ENCODE peak calls at places on chromosomes 2 and 18, in ten cellular contexts. L, D, X, E, O, I, S, Q, G and W are unnamed samples.
A peak's percentile ranks its signal among the peaks of the same experiment; 100 is the strongest.

GRCh38 chr18:68791801-68792200 is 6.1 kb upstream of the CCDC102B start:
- DNase-seq in D (no peak), G (no peak), X (no peak), I (no peak), S (no peak), L (no peak), O (no peak), E (no peak), Q (no peak), W (no peak)

GRCh38 chr2:207073791-207074678 is 91.7 kb downstream of the KLF7 start:
- DNase-seq in I (no peak), L (no peak), X (no peak), G (no peak), D (no peak), O (no peak), E (no peak), S (no peak), Q (peak; percentile 29), W (no peak)

GRCh38 chr18:74541703-74542555 is 7.6 kb downstream of the CNDP1 start:
- DNase-seq in E (no peak), L (no peak), X (peak; percentile 48), Q (no peak), G (no peak), S (no peak), I (no peak), D (no peak), O (peak; percentile 76), W (no peak)

GRCh38 chr2:17892726-17893534 is 14.5 kb downstream of the KCNS3 start:
- DNase-seq in X (peak; percentile 39), G (no peak), I (no peak), O (no peak), E (no peak), D (no peak), S (no peak), Q (no peak), L (no peak), W (no peak)

GRCh38 chr2:222819722-222820333 is 41.0 kb upstream of the ACSL3 start:
- DNase-seq in E (no peak), S (no peak), X (no peak), L (no peak), Q (no peak), O (no peak), G (no peak), I (no peak), D (no peak), W (no peak)

GRCh38 chr18:48497863-48498262 is 41.0 kb upstream of the CTIF start:
- DNase-seq in O (no peak), D (no peak), Q (no peak), X (no peak), I (no peak), S (no peak), G (no peak), E (no peak), L (no peak), W (no peak)

GRCh38 chr2:122478108-122478507 is 722.7 kb downstream of the TSN start:
- DNase-seq in O (no peak), S (no peak), G (no peak), Q (no peak), I (no peak), D (no peak), E (no peak), L (no peak), X (no peak), W (no peak)

GRCh38 chr2:181362561-181362960 is 94.6 kb upstream of the ITGA4 start:
- DNase-seq in X (no peak), Q (no peak), D (no peak), E (no peak), G (no peak), O (no peak), S (no peak), I (no peak), L (no peak), W (no peak)

GRCh38 chr2:224954980-224955379 is 87.3 kb downstream of the DOCK10 start:
- DNase-seq in D (no peak), I (no peak), S (no peak), L (no peak), Q (no peak), X (no peak), E (no peak), O (no peak), G (no peak), W (no peak)

GRCh38 chr2:224956706-224957105 is 85.6 kb downstream of the DOCK10 start:
- DNase-seq in L (no peak), Q (no peak), X (no peak), O (no peak), G (no peak), I (no peak), S (no peak), D (no peak), E (no peak), W (no peak)

GRCh38 chr2:224958873-224959272 is 83.4 kb downstream of the DOCK10 start:
- DNase-seq in I (no peak), O (no peak), X (no peak), G (no peak), S (no peak), Q (no peak), D (no peak), L (no peak), E (no peak), W (no peak)

GRCh38 chr2:224958466-224958857 is 83.8 kb downstream of the DOCK10 start:
- DNase-seq in S (no peak), Q (no peak), I (no peak), G (no peak), D (no peak), O (no peak), E (no peak), X (no peak), L (no peak), W (no peak)

DNA sequence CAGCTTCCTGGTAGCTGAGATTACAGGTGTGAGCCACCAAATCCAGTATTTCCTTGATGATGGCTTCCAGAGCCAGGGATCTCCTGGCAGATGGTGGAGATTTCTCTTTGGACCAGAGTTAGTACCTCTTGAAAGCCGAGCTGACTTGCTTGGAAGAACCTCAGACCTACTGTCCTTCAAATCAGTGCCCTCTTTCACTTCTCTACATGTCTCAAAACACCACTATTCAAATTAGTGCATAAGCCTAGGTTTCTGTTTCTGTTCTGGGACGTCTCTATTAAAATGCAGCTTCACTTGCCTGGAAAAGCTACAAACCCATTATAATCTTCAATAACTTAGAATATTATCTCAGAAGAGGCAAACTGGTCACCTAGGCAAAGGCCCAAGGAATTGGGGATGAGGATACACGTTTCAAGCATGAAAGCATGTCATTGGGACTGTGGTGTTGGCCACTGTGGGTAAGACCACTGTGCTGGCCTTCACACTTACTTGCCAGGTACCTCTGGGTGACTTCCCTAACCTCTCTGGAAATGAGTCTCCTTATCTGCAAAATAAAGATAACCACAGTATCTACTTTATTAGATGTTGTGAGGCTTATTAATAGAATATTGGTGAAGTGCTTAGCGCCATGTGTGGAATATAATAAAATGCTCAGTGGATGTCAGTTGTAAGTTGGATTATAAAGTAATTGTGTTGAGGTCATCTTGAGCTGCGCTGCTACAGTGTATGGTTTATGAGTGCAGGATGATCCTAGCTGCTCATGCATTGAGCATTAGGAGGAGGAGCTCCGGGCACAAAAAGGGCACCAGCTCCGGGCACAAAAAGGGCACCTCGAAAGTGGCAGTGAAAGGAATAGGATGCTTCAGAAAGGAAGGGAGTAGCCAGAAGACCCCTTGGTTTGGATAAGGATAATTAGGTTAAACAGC is 84.5 kb downstream of the DOCK10 start:
- DNase-seq in E (no peak), X (no peak), D (no peak), I (no peak), S (no peak), O (no peak), G (no peak), L (no peak), Q (no peak), W (no peak)
- H3K4me1 ChIP-seq in E (no peaks in the 10 kb centered on the region), X (peaks cover 38% of the 10 kb centered on the region), D (peaks cover 3% of the 10 kb centered on the region), I (no peaks in the 10 kb centered on the region), S (no peaks in the 10 kb centered on the region), O (no peaks in the 10 kb centered on the region), G (peaks cover 22% of the 10 kb centered on the region), L (no peaks in the 10 kb centered on the region), Q (peaks cover 9% of the 10 kb centered on the region), W (no peaks in the 10 kb centered on the region)

GRCh38 chr2:226791056-226791486 is 8.5 kb downstream of the IRS1 start:
- DNase-seq in I (peak; percentile 86), E (no peak), Q (no peak), D (peak; percentile 50), L (no peak), X (peak; percentile 59), G (no peak), S (no peak), O (no peak), W (peak; percentile 55)

GRCh38 chr2:226790436-226790835 is 9.2 kb downstream of the IRS1 start:
- DNase-seq in Q (no peak), E (peak; percentile 28), D (peak; percentile 25), S (no peak), G (no peak), X (no peak), L (no peak), I (no peak), O (no peak), W (no peak)

GRCh38 chr2:226792155-226792871 is 7.3 kb downstream of the IRS1 start:
- DNase-seq in G (no peak), S (no peak), Q (no peak), D (no peak), X (no peak), I (no peak), E (no peak), O (no peak), L (no peak), W (no peak)

GRCh38 chr2:226790006-226790405 is 9.6 kb downstream of the IRS1 start:
- DNase-seq in Q (no peak), X (no peak), I (no peak), S (no peak), O (peak; percentile 25), D (no peak), G (no peak), E (no peak), L (no peak), W (no peak)

DNA sequence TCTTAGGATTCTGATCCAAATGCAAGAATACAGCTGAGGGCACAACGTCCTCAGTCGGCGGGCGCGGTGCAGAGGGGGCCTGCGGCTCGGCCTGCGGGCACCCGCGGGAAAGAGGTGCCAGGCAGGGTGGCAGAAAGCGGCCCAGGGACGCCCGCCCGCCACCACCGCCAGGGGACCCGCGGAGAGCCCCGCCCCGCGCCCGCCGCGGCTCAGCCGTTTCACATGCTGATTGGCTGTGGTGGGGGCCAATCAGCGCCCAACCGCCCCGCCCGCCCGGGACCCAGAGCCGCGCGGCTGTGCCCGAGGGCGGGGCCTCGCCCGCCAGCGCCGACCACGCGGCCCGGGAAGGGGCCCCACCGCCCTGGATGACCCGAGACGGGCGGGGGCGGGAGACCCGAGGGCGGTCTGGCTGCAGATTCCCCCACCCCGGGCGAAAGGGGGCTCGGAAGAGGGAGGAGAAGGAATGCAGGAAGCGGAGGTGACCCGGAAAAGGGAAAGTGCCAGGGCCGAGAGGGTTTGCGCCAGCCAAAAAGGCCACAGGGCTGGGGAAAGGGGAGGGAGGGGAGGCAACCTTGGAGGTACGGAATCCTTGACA is 8.0 kb downstream of the IRS1 start:
- DNase-seq in Q (peak; percentile 95), S (no peak), G (peak; percentile 38), E (peak; percentile 88), L (peak; percentile 97), X (peak; percentile 93), D (peak; percentile 89), I (peak; percentile 95), O (peak; percentile 94), W (peak; percentile 82)
- TF ChIP-seq POLR2A in Q (no peak), S (no peak), G (no peak), E (peak; percentile 73), L (peak; percentile 66), X (peak; percentile 53), D (peak; percentile 95), I (no peak), O (peak; percentile 82), W (peak; percentile 82)

GRCh38 chr2:226223704-226224103 is 575.9 kb downstream of the IRS1 start:
- DNase-seq in Q (no peak), X (no peak), O (no peak), E (no peak), L (no peak), I (no peak), S (no peak), G (no peak), D (no peak), W (no peak)
- H3K4me1 ChIP-seq in Q (no peaks in the 10 kb centered on the region), X (no peaks in the 10 kb centered on the region), O (no peaks in the 10 kb centered on the region), E (no peaks in the 10 kb centered on the region), L (no peaks in the 10 kb centered on the region), I (no peaks in the 10 kb centered on the region), S (peaks cover 4% of the 10 kb centered on the region), G (no peaks in the 10 kb centered on the region), D (no peaks in the 10 kb centered on the region), W (no peaks in the 10 kb centered on the region)

GRCh38 chr2:218568190-218569037 is at the start of the genes CNOT9 and USP37:
- DNase-seq in Q (peak; percentile 100), G (peak; percentile 95), E (peak; percentile 100), O (peak; percentile 100), L (peak; percentile 88), D (peak; percentile 99), S (peak; percentile 94), X (peak; percentile 100), I (peak; percentile 100), W (peak; percentile 100)
- TF ChIP-seq POLR2A in Q (no peak), G (no peak), E (peak; percentile 82), O (peak; percentile 79), L (peak; percentile 70), D (peak; percentile 75), S (peak; percentile 58), X (peak; percentile 69), I (peak; percentile 65), W (peak; percentile 85)